ENCODE peak calls at places on chromosomes 3 and 15, in six cellular contexts. U, K, R, Q, J and F are unnamed samples.

GRCh38 chr3:78613366-78614008 is 1154.3 kb downstream of the ROBO1 start:
- DNase-seq in J (no peak), Q (no peak), U (no peak), K (no peak), R (no peak), F (no peak)

GRCh38 chr3:100615684-100616083 is 6.3 kb downstream of the ADGRG7 start:
- DNase-seq in K (no peak), R (no peak), U (peak), J (no peak), Q (no peak), F (no peak)

GRCh38 chr3:188387921-188388320 is 234.0 kb downstream of the LPP start:
- DNase-seq in R (no peak), U (peak), J (no peak), K (no peak), Q (no peak), F (no peak)

GRCh38 chr3:169455472-169455871 is 208.0 kb downstream of the MECOM start:
- DNase-seq in Q (no peak), J (no peak), U (peak), R (no peak), K (no peak), F (no peak)

GRCh38 chr3:180646187-180646790 is 33.0 kb downstream of the CCDC39 start:
- DNase-seq in U (peak), Q (no peak), R (peak), J (no peak), K (no peak), F (no peak)

GRCh38 chr3:134076816-134077215 is 47.1 kb upstream of the SLCO2A1 start:
- DNase-seq in R (no peak), Q (no peak), J (no peak), K (no peak), U (no peak), F (no peak)

GRCh38 chr3:52089691-52090090 is 33.3 kb upstream of the DUSP7 start:
- DNase-seq in R (no peak), U (no peak), Q (no peak), J (no peak), K (no peak), F (no peak)

GRCh38 chr15:79640206-79640605 is 208.1 kb downstream of the MINAR1 start:
- DNase-seq in J (peak), U (peak), K (peak), R (peak), Q (peak), F (no peak)

GRCh38 chr15:25177955-25178801 is 223.4 kb downstream of the SNRPN start:
- DNase-seq in U (no peak), K (no peak), R (no peak), Q (no peak), J (no peak), F (no peak)

GRCh38 chr3:197367081-197367780 is 68.8 kb upstream of the DLG1 start:
- DNase-seq in K (peak), J (peak), R (peak), Q (peak), U (peak), F (no peak)

GRCh38 chr3:161422171-161422693 is 50.9 kb upstream of the SPTSSB start:
- DNase-seq in U (no peak), R (no peak), J (peak), K (no peak), Q (no peak), F (no peak)

GRCh38 chr3:184358921-184359350 is 2.5 kb downstream of the CLCN2 start:
- DNase-seq in U (no peak), R (no peak), K (no peak), Q (no peak), J (no peak), F (no peak)

GRCh38 chr3:32819581-32820348 is 2.0 kb downstream of the TRIM71 start:
- DNase-seq in Q (no peak), K (no peak), R (peak), J (no peak), U (no peak), F (peak)

GRCh38 chr15:93358171-93359036 is 269.4 kb upstream of the RGMA start:
- DNase-seq in J (no peak), R (no peak), Q (no peak), U (no peak), K (no peak), F (no peak)

GRCh38 chr15:22226034-22226790 is 145.9 kb downstream of the OR4M2 start:
- DNase-seq in K (no peak), R (no peak), J (no peak), U (no peak), Q (no peak), F (no peak)

GRCh38 chr3:15180042-15180611 is 25.9 kb upstream of the CAPN7 start:
- DNase-seq in K (no peak), U (no peak), J (no peak), Q (no peak), R (no peak), F (no peak)

GRCh38 chr3:39937315-39937714 is 127.9 kb downstream of the MYRIP start:
- DNase-seq in K (no peak), J (no peak), Q (no peak), U (no peak), R (no peak), F (no peak)

GRCh38 chr3:133871368-133872090 is 24.2 kb downstream of the RAB6B start:
- DNase-seq in J (no peak), R (no peak), U (no peak), K (no peak), Q (no peak), F (no peak)

GRCh38 chr15:57462391-57462790 is 86.1 kb downstream of the CGNL1 start:
- DNase-seq in R (no peak), Q (no peak), J (no peak), K (no peak), U (peak), F (no peak)

GRCh38 chr15:90435652-90436337 is 47.8 kb downstream of the IQGAP1 start:
- DNase-seq in J (no peak), Q (no peak), U (no peak), R (no peak), K (no peak), F (no peak)

GRCh38 chr3:126743350-126743749 is 39.3 kb downstream of the CHCHD6 start:
- DNase-seq in J (no peak), U (no peak), K (no peak), Q (no peak), R (peak), F (no peak)

GRCh38 chr3:38126121-38126892 is 10.6 kb downstream of the ACAA1 start:
- DNase-seq in K (no peak), U (no peak), Q (no peak), R (no peak), J (no peak), F (no peak)

GRCh38 chr3:111980716-111981456 is 2.1 kb downstream of the ABHD10 start:
- DNase-seq in J (no peak), U (no peak), R (no peak), Q (no peak), K (no peak), F (no peak)

GRCh38 chr3:126158016-126158911 is 22.1 kb downstream of the ALDH1L1 start:
- DNase-seq in R (no peak), K (no peak), Q (no peak), J (no peak), U (no peak), F (no peak)

GRCh38 chr15:40825661-40826088 is 2.8 kb downstream of the PPP1R14D start:
- DNase-seq in K (peak), U (peak), Q (peak), J (no peak), R (no peak), F (no peak)

GRCh38 chr3:71208273-71209095 is 375.0 kb downstream of the FOXP1 start:
- DNase-seq in Q (no peak), K (no peak), R (peak), J (no peak), U (peak), F (peak)

GRCh38 chr3:72892870-72893269 is 5.0 kb downstream of the GXYLT2 start:
- DNase-seq in U (no peak), Q (no peak), J (no peak), K (no peak), R (peak), F (no peak)

GRCh38 chr15:64559243-64559642 is 98.9 kb downstream of the ZNF609 start:
- DNase-seq in J (no peak), Q (no peak), R (peak), K (no peak), U (no peak), F (no peak)

GRCh38 chr15:63983071-63983711 is 63.1 kb downstream of the DAPK2 start:
- DNase-seq in U (no peak), J (no peak), R (peak), K (no peak), Q (no peak), F (no peak)

GRCh38 chr3:140723576-140723975 is 45.7 kb downstream of the TRIM42 start:
- DNase-seq in U (no peak), K (no peak), J (no peak), R (no peak), Q (no peak), F (no peak)

GRCh38 chr15:60788514-60789091 is 309.7 kb upstream of the ICE2 start:
- DNase-seq in Q (no peak), R (peak), J (no peak), K (no peak), U (no peak), F (peak)

GRCh38 chr3:69712933-69713332 is 26.3 kb upstream of the MITF start:
- DNase-seq in Q (no peak), K (no peak), J (no peak), R (no peak), U (peak), F (no peak)